ENCODE peak calls at places on chromosomes 5 and 9, in nine cellular contexts. N is PC-3; G is SK-N-SH; L is CD8-positive, alpha-beta memory T cell; P is activated CD8-positive, alpha-beta memory T cell treated with anti-CD3 and anti-CD28 coated beads for 24 hours; R is renal cortical epithelial cell; Y is EL; U is M059J; W is AG04450. S is an unnamed sample.

GRCh38 chr5:179864686-179865085 is 6.1 kb upstream of the MRNIP start:
- DNase-seq in N (no peak), G (no peak), L (no peak), P (no peak), R (no peak), Y (no peak), U (no peak), W (no peak), S (no peak)

GRCh38 chr5:145637396-145637795 is 197.7 kb downstream of the PRELID2 start:
- DNase-seq in N (no peak), G (no peak), L (no peak), P (no peak), R (peak), Y (peak), U (peak), W (no peak), S (no peak)

GRCh38 chr5:156722358-156722757 is 127.7 kb upstream of the PPP1R2B start:
- DNase-seq in N (no peak), G (no peak), L (no peak), P (no peak), R (no peak), Y (no peak), U (no peak), W (no peak), S (no peak)

GRCh38 chr9:130663258-130664171 is 879 bp upstream of the PRDM12 start:
- DNase-seq in N (no peak), G (peak), L (no peak), P (peak), R (no peak), Y (no peak), U (peak), W (no peak), S (no peak)

GRCh38 chr5:139633295-139634027 is 14.7 kb upstream of the CXXC5 start:
- DNase-seq in N (peak), G (peak), L (peak), P (peak), R (peak), Y (peak), U (peak), W (no peak), S (no peak)

GRCh38 chr5:96597441-96598020 is 64.6 kb upstream of the CAST start:
- DNase-seq in N (peak), G (no peak), L (no peak), P (no peak), R (peak), Y (peak), U (peak), W (no peak), S (no peak)

GRCh38 chr9:104993291-104993963 is 65.5 kb upstream of the ABCA1 start:
- DNase-seq in N (no peak), G (no peak), L (peak), P (peak), R (peak), Y (peak), U (peak), W (no peak), S (peak)

GRCh38 chr9:13447551-13448422 is 168.3 kb upstream of the MPDZ start:
- DNase-seq in N (no peak), G (no peak), L (no peak), P (no peak), R (no peak), Y (no peak), U (no peak), W (no peak), S (peak)

GRCh38 chr5:19676895-19677294 is 311.1 kb downstream of the CDH18 start:
- DNase-seq in N (no peak), G (no peak), L (no peak), P (no peak), R (peak), Y (peak), U (peak), W (no peak), S (no peak)

GRCh38 chr9:70131296-70131695 is 87.6 kb downstream of the MAMDC2 start:
- DNase-seq in N (no peak), G (no peak), L (no peak), P (no peak), R (no peak), Y (no peak), U (no peak), W (no peak), S (no peak)

S was measured in pulmonary artery endothelial cell.